ENCODE peak calls at places on chromosome 17, in four cellular contexts. C is LoVo; Z is naive thymus-derived CD8-positive, alpha-beta T cell; P is CD4-positive, CD25-positive, alpha-beta regulatory T cell. I is an unnamed sample.
A peak's percentile ranks its signal among the peaks of the same experiment; 100 is the strongest.

GRCh38 chr17:75927286-75927922 is 13.4 kb downstream of the FBF1 start:
- DNase-seq in C (no peak), Z (no peak), P (peak; percentile 31), I (no peak)

GRCh38 chr17:17227608-17228520 is 9.1 kb downstream of the FLCN start:
- DNase-seq in C (no peak), Z (no peak), P (no peak), I (no peak)

GRCh38 chr17:11935734-11936406 is 61.4 kb downstream of the ZNF18 start:
- DNase-seq in C (peak; percentile 52), Z (no peak), P (peak; percentile 28), I (no peak)

GRCh38 chr17:13351046-13351445 is 250.7 kb downstream of the HS3ST3A1 start:
- DNase-seq in C (no peak), Z (no peak), P (no peak), I (no peak)

GRCh38 chr17:79282294-79282693 is 207.7 kb downstream of the ENGASE start:
- DNase-seq in C (no peak), Z (no peak), P (no peak), I (no peak)

GRCh38 chr17:33667052-33667509 is 374.0 kb upstream of the ASIC2 start:
- DNase-seq in C (peak; percentile 4), Z (peak; percentile 14), P (peak; percentile 40), I (no peak)

GRCh38 chr17:21245703-21246102 is 7.5 kb downstream of the NATD1 start:
- DNase-seq in C (no peak), Z (no peak), P (no peak), I (no peak)

GRCh38 chr17:45135192-45135977 is at the start of gene ACBD4:
- DNase-seq in C (peak; percentile 98), Z (peak; percentile 97), P (peak; percentile 97), I (peak; percentile 84)

GRCh38 chr17:31580331-31581021 is 189.0 kb downstream of the RAB11FIP4 start:
- DNase-seq in C (no peak), Z (no peak), P (no peak), I (peak; percentile 32)

I was measured in epithelial cell of proximal tubule.